ENCODE peak calls at places on chromosomes 4 and X, in four cellular contexts. T, A, S and O are unnamed samples.

GRCh38 chr4:140122891-140123290 is 31.1 kb downstream of the MAML3 start:
- DNase-seq in T (no peak), A (no peak), S (no peak), O (no peak)

GRCh38 chr4:646460-646859 is 21.1 kb downstream of the PDE6B start:
- DNase-seq in T (no peak), S (no peak), A (no peak), O (no peak)

GRCh38 chrX:54089191-54089590 is 44.9 kb upstream of the PHF8 start:
- DNase-seq in A (no peak), T (no peak), S (peak), O (no peak)

GRCh38 chrX:6184900-6185515 is 43.7 kb downstream of the NLGN4X start:
- DNase-seq in S (peak), A (no peak), T (no peak), O (no peak)

GRCh38 chr4:14254252-14254651 is 626.7 kb upstream of the BOD1L1 start:
- DNase-seq in T (peak), S (peak), A (no peak), O (peak)

GRCh38 chr4:110550260-110550659 is 72.6 kb downstream of the PITX2 start:
- DNase-seq in T (no peak), A (no peak), S (peak), O (peak)

GRCh38 chrX:44239036-44239435 is 104.4 kb downstream of the EFHC2 start:
- DNase-seq in S (no peak), T (no peak), A (no peak), O (no peak)

GRCh38 chrX:66632986-66633385 is 5.9 kb downstream of the EDA2R start:
- DNase-seq in T (no peak), A (no peak), S (peak), O (no peak)

GRCh38 chrX:11193035-11193469 is 81.9 kb downstream of the HCCS start:
- DNase-seq in S (peak), A (no peak), T (peak), O (no peak)

GRCh38 chr4:121112530-121112929 is 40.2 kb upstream of the NDNF start:
- DNase-seq in T (no peak), A (no peak), S (peak), O (no peak)

GRCh38 chr4:87851332-87851731 is 18.6 kb downstream of the MEPE start:
- DNase-seq in S (no peak), T (no peak), A (no peak), O (no peak)

GRCh38 chr4:41745292-41746024 is 3.1 kb downstream of the PHOX2B start:
- DNase-seq in S (no peak), A (no peak), T (no peak), O (no peak)

GRCh38 chr4:3340703-3341088 is 47.9 kb downstream of the RGS12 start:
- DNase-seq in S (no peak), T (no peak), A (no peak), O (no peak)

GRCh38 chrX:136794080-136794479 is 13.3 kb upstream of the ARHGEF6 start:
- DNase-seq in A (no peak), T (no peak), S (no peak), O (no peak)

GRCh38 chr4:147480891-147481576 is at the start of gene EDNRA:
- DNase-seq in T (no peak), S (peak), A (no peak), O (no peak)

GRCh38 chrX:119638725-119639471 is 32.7 kb upstream of the NKRF start:
- DNase-seq in T (no peak), S (peak), A (no peak), O (no peak)

GRCh38 chr4:108166441-108167315 is 2.1 kb downstream of the LEF1 start:
- DNase-seq in A (no peak), T (no peak), S (no peak), O (no peak)

GRCh38 chr4:632926-633325 is 7.6 kb downstream of the PDE6B start:
- DNase-seq in A (no peak), T (no peak), S (no peak), O (no peak)

GRCh38 chrX:71067079-71067478 is 1.1 kb downstream of the SNX12 start:
- DNase-seq in A (no peak), S (no peak), T (no peak), O (no peak)

GRCh38 chr4:98434816-98435215 is 173.6 kb downstream of the RAP1GDS1 start:
- DNase-seq in T (no peak), A (no peak), S (no peak), O (no peak)

GRCh38 chrX:109350621-109351020 is 131.3 kb downstream of the GUCY2F start:
- DNase-seq in A (no peak), T (no peak), S (no peak), O (no peak)

GRCh38 chrX:46737462-46737861 is 21.5 kb downstream of the SLC9A7 start:
- DNase-seq in A (no peak), T (no peak), S (peak), O (no peak)

GRCh38 chr4:146488495-146489174 is 33.1 kb downstream of the SLC10A7 start:
- DNase-seq in S (peak), A (no peak), T (no peak), O (peak)

GRCh38 chr4:89196056-89196674 is 84.8 kb downstream of the TIGD2 start:
- DNase-seq in A (no peak), T (no peak), S (peak), O (no peak)

GRCh38 chr4:147976341-147976928 is 244.5 kb downstream of the ARHGAP10 start:
- DNase-seq in T (no peak), S (no peak), A (no peak), O (no peak)

GRCh38 chr4:145909331-145909730 is 29.3 kb downstream of the ZNF827 start:
- DNase-seq in S (no peak), T (no peak), A (no peak), O (no peak)

GRCh38 chr4:33883111-33883510 is 2361.2 kb downstream of the ARAP2 start:
- DNase-seq in A (no peak), T (no peak), S (no peak), O (no peak)

GRCh38 chrX:30302957-30303356 is 6.2 kb downstream of the NR0B1 start:
- DNase-seq in A (no peak), T (no peak), S (no peak), O (no peak)

GRCh38 chr4:2757426-2757825 is 1.3 kb upstream of the TNIP2 start:
- DNase-seq in T (no peak), A (no peak), S (no peak), O (no peak)

GRCh38 chr4:135838889-135839288 is 1637.3 kb upstream of the PABPC4L start:
- DNase-seq in T (no peak), S (peak), A (no peak), O (no peak)

GRCh38 chr4:23779839-23780238 is 110.0 kb downstream of the PPARGC1A start:
- DNase-seq in A (no peak), T (no peak), S (no peak), O (no peak)

GRCh38 chrX:108516184-108516583 is 76.5 kb downstream of the COL4A5 start:
- DNase-seq in S (peak), A (no peak), T (no peak), O (peak)

GRCh38 chrX:22730542-22730941 is 269.2 kb upstream of the DDX53 start:
- DNase-seq in T (no peak), A (no peak), S (no peak), O (no peak)

GRCh38 chr4:137532869-137533236 is 559 bp upstream of the PCDH18 start:
- DNase-seq in T (no peak), S (peak), A (no peak), O (no peak)

GRCh38 chr4:19382993-19383392 is 868.7 kb upstream of the SLIT2 start:
- DNase-seq in T (peak), A (no peak), S (peak), O (no peak)

GRCh38 chr4:176340871-176341685 is 21.3 kb downstream of the SPCS3 start:
- DNase-seq in T (no peak), S (peak), A (no peak), O (no peak)

GRCh38 chr4:156390599-156391296 is 437.1 kb upstream of the CTSO start:
- DNase-seq in A (no peak), S (peak), T (no peak), O (no peak)

GRCh38 chr4:20251061-20251795 is 477 bp upstream of the SLIT2 start:
- DNase-seq in S (peak), T (no peak), A (no peak), O (no peak)